ENCODE peak calls at places on chromosomes 5 and 9, in seven cellular contexts. One of them, this sample, is unnamed.

GRCh38 chr9:38038307-38039089 is 30.5 kb downstream of the SHB start:
- DNase-seq in ELR: no peak
- DNase-seq in nucleus accumbens: no peak
- DNase-seq in germinal center: no peak
- DNase-seq in activated CD4-positive, alpha-beta T cell treated with anti-CD3 and anti-CD28 coated beads, Interleukin-2, amount 50 U/mL, for 1 hour: no peak
- DNase-seq in Peyer's patch: no peak
- DNase-seq in tibial nerve: no peak
- DNase-seq in this sample: no peak

GRCh38 chr5:178298283-178298807 is 65.7 kb upstream of the PHYKPL start:
- DNase-seq in ELR: no peak
- DNase-seq in Peyer's patch: peak; percentile 12
- DNase-seq in germinal center: no peak
- DNase-seq in tibial nerve: no peak
- DNase-seq in nucleus accumbens: no peak
- DNase-seq in activated CD4-positive, alpha-beta T cell treated with anti-CD3 and anti-CD28 coated beads, Interleukin-2, amount 50 U/mL, for 1 hour: no peak
- DNase-seq in this sample: no peak

GRCh38 chr5:4553968-4554367 is 586.2 kb upstream of the ADAMTS16 start:
- DNase-seq in tibial nerve: no peak
- DNase-seq in nucleus accumbens: no peak
- DNase-seq in germinal center: no peak
- DNase-seq in ELR: no peak
- DNase-seq in activated CD4-positive, alpha-beta T cell treated with anti-CD3 and anti-CD28 coated beads, Interleukin-2, amount 50 U/mL, for 1 hour: no peak
- DNase-seq in Peyer's patch: no peak
- DNase-seq in this sample: no peak

GRCh38 chr5:1335540-1336095 is 9.3 kb downstream of the CLPTM1L start:
- DNase-seq in ELR: no peak
- DNase-seq in nucleus accumbens: no peak
- DNase-seq in Peyer's patch: peak; percentile 55
- DNase-seq in activated CD4-positive, alpha-beta T cell treated with anti-CD3 and anti-CD28 coated beads, Interleukin-2, amount 50 U/mL, for 1 hour: no peak
- DNase-seq in germinal center: no peak
- DNase-seq in tibial nerve: no peak
- DNase-seq in this sample: no peak

GRCh38 chr5:65027149-65027548 is 258.4 kb downstream of the CWC27 start:
- DNase-seq in germinal center: no peak
- DNase-seq in ELR: no peak
- DNase-seq in tibial nerve: no peak
- DNase-seq in activated CD4-positive, alpha-beta T cell treated with anti-CD3 and anti-CD28 coated beads, Interleukin-2, amount 50 U/mL, for 1 hour: no peak
- DNase-seq in nucleus accumbens: no peak
- DNase-seq in Peyer's patch: no peak
- DNase-seq in this sample: no peak

GRCh38 chr5:134594336-134594735 is 38.3 kb downstream of the SAR1B start:
- DNase-seq in nucleus accumbens: no peak
- DNase-seq in tibial nerve: no peak
- DNase-seq in Peyer's patch: no peak
- DNase-seq in ELR: no peak
- DNase-seq in germinal center: no peak
- DNase-seq in activated CD4-positive, alpha-beta T cell treated with anti-CD3 and anti-CD28 coated beads, Interleukin-2, amount 50 U/mL, for 1 hour: no peak
- DNase-seq in this sample: no peak

GRCh38 chr9:100485196-100485595 is 12.2 kb downstream of the TMEFF1 start:
- DNase-seq in ELR: no peak
- DNase-seq in Peyer's patch: no peak
- DNase-seq in tibial nerve: no peak
- DNase-seq in germinal center: no peak
- DNase-seq in activated CD4-positive, alpha-beta T cell treated with anti-CD3 and anti-CD28 coated beads, Interleukin-2, amount 50 U/mL, for 1 hour: no peak
- DNase-seq in nucleus accumbens: no peak
- DNase-seq in this sample: no peak

GRCh38 chr9:109012876-109013677 is at the start of gene CTNNAL1:
- DNase-seq in germinal center: peak; percentile 98
- DNase-seq in Peyer's patch: peak; percentile 97
- DNase-seq in tibial nerve: peak; percentile 93
- DNase-seq in ELR: peak; percentile 90
- DNase-seq in activated CD4-positive, alpha-beta T cell treated with anti-CD3 and anti-CD28 coated beads, Interleukin-2, amount 50 U/mL, for 1 hour: peak; percentile 87
- DNase-seq in nucleus accumbens: peak; percentile 83
- DNase-seq in this sample: peak; percentile 58

GRCh38 chr5:53406630-53407316 is 73.7 kb upstream of the FST start:
- DNase-seq in tibial nerve: no peak
- DNase-seq in ELR: peak; percentile 98
- DNase-seq in Peyer's patch: no peak
- DNase-seq in nucleus accumbens: no peak
- DNase-seq in germinal center: no peak
- DNase-seq in activated CD4-positive, alpha-beta T cell treated with anti-CD3 and anti-CD28 coated beads, Interleukin-2, amount 50 U/mL, for 1 hour: no peak
- DNase-seq in this sample: no peak

GRCh38 chr9:97525451-97525850 is 24.0 kb downstream of the TMOD1 start:
- DNase-seq in activated CD4-positive, alpha-beta T cell treated with anti-CD3 and anti-CD28 coated beads, Interleukin-2, amount 50 U/mL, for 1 hour: no peak
- DNase-seq in nucleus accumbens: no peak
- DNase-seq in ELR: peak; percentile 71
- DNase-seq in Peyer's patch: no peak
- DNase-seq in tibial nerve: no peak
- DNase-seq in germinal center: no peak
- DNase-seq in this sample: no peak

GRCh38 chr5:128036961-128037360 is 46.6 kb upstream of the SLC12A2 start:
- DNase-seq in activated CD4-positive, alpha-beta T cell treated with anti-CD3 and anti-CD28 coated beads, Interleukin-2, amount 50 U/mL, for 1 hour: no peak
- DNase-seq in germinal center: no peak
- DNase-seq in ELR: no peak
- DNase-seq in nucleus accumbens: no peak
- DNase-seq in Peyer's patch: no peak
- DNase-seq in tibial nerve: no peak
- DNase-seq in this sample: no peak

GRCh38 chr9:98075332-98075805 is 18.8 kb downstream of the NANS start:
- DNase-seq in germinal center: no peak
- DNase-seq in Peyer's patch: no peak
- DNase-seq in tibial nerve: peak; percentile 24
- DNase-seq in nucleus accumbens: no peak
- DNase-seq in ELR: peak; percentile 87
- DNase-seq in activated CD4-positive, alpha-beta T cell treated with anti-CD3 and anti-CD28 coated beads, Interleukin-2, amount 50 U/mL, for 1 hour: no peak
- DNase-seq in this sample: no peak

GRCh38 chr5:156475831-156476551 is 149.0 kb downstream of the SGCD start:
- DNase-seq in nucleus accumbens: peak; percentile 20
- DNase-seq in Peyer's patch: no peak
- DNase-seq in tibial nerve: peak; percentile 17
- DNase-seq in activated CD4-positive, alpha-beta T cell treated with anti-CD3 and anti-CD28 coated beads, Interleukin-2, amount 50 U/mL, for 1 hour: no peak
- DNase-seq in ELR: peak; percentile 1
- DNase-seq in germinal center: no peak
- DNase-seq in this sample: peak; percentile 12

GRCh38 chr5:138542956-138543729 is at the start of gene ETF1:
- DNase-seq in tibial nerve: peak; percentile 100
- DNase-seq in ELR: peak; percentile 100
- DNase-seq in activated CD4-positive, alpha-beta T cell treated with anti-CD3 and anti-CD28 coated beads, Interleukin-2, amount 50 U/mL, for 1 hour: peak; percentile 99
- DNase-seq in Peyer's patch: peak; percentile 100
- DNase-seq in germinal center: peak; percentile 99
- DNase-seq in nucleus accumbens: peak; percentile 100
- DNase-seq in this sample: peak; percentile 100

GRCh38 chr5:150622157-150622556 is 18.3 kb upstream of the SYNPO start:
- DNase-seq in ELR: no peak
- DNase-seq in activated CD4-positive, alpha-beta T cell treated with anti-CD3 and anti-CD28 coated beads, Interleukin-2, amount 50 U/mL, for 1 hour: no peak
- DNase-seq in Peyer's patch: no peak
- DNase-seq in germinal center: no peak
- DNase-seq in tibial nerve: no peak
- DNase-seq in nucleus accumbens: no peak
- DNase-seq in this sample: no peak

GRCh38 chr9:13948037-13948436 is 365.9 kb downstream of the NFIB start:
- DNase-seq in ELR: no peak
- DNase-seq in activated CD4-positive, alpha-beta T cell treated with anti-CD3 and anti-CD28 coated beads, Interleukin-2, amount 50 U/mL, for 1 hour: no peak
- DNase-seq in Peyer's patch: no peak
- DNase-seq in germinal center: no peak
- DNase-seq in tibial nerve: no peak
- DNase-seq in nucleus accumbens: no peak
- DNase-seq in this sample: no peak

GRCh38 chr5:153153086-153153485 is 337.4 kb upstream of the GRIA1 start:
- DNase-seq in tibial nerve: no peak
- DNase-seq in Peyer's patch: no peak
- DNase-seq in germinal center: no peak
- DNase-seq in nucleus accumbens: no peak
- DNase-seq in ELR: peak; percentile 55
- DNase-seq in activated CD4-positive, alpha-beta T cell treated with anti-CD3 and anti-CD28 coated beads, Interleukin-2, amount 50 U/mL, for 1 hour: no peak
- DNase-seq in this sample: no peak

GRCh38 chr5:53463909-53464621 is 16.4 kb upstream of the FST start:
- DNase-seq in germinal center: no peak
- DNase-seq in activated CD4-positive, alpha-beta T cell treated with anti-CD3 and anti-CD28 coated beads, Interleukin-2, amount 50 U/mL, for 1 hour: no peak
- DNase-seq in Peyer's patch: no peak
- DNase-seq in tibial nerve: no peak
- DNase-seq in nucleus accumbens: no peak
- DNase-seq in ELR: no peak
- DNase-seq in this sample: no peak

GRCh38 chr5:61479850-61480614 is 148.0 kb downstream of the ZSWIM6 start:
- DNase-seq in germinal center: no peak
- DNase-seq in activated CD4-positive, alpha-beta T cell treated with anti-CD3 and anti-CD28 coated beads, Interleukin-2, amount 50 U/mL, for 1 hour: no peak
- DNase-seq in nucleus accumbens: no peak
- DNase-seq in ELR: no peak
- DNase-seq in Peyer's patch: no peak
- DNase-seq in tibial nerve: no peak
- DNase-seq in this sample: no peak

GRCh38 chr9:30310711-30311110 is 2073.7 kb upstream of the ACO1 start:
- DNase-seq in germinal center: no peak
- DNase-seq in activated CD4-positive, alpha-beta T cell treated with anti-CD3 and anti-CD28 coated beads, Interleukin-2, amount 50 U/mL, for 1 hour: no peak
- DNase-seq in nucleus accumbens: no peak
- DNase-seq in ELR: no peak
- DNase-seq in Peyer's patch: no peak
- DNase-seq in tibial nerve: no peak
- DNase-seq in this sample: no peak

GRCh38 chr5:171648279-171648774 is 137.3 kb upstream of the SMIM23 start:
- DNase-seq in nucleus accumbens: no peak
- DNase-seq in germinal center: no peak
- DNase-seq in tibial nerve: no peak
- DNase-seq in Peyer's patch: no peak
- DNase-seq in ELR: no peak
- DNase-seq in activated CD4-positive, alpha-beta T cell treated with anti-CD3 and anti-CD28 coated beads, Interleukin-2, amount 50 U/mL, for 1 hour: no peak
- DNase-seq in this sample: no peak

GRCh38 chr5:51810592-51810991 is 427.3 kb downstream of the ISL1 start:
- DNase-seq in activated CD4-positive, alpha-beta T cell treated with anti-CD3 and anti-CD28 coated beads, Interleukin-2, amount 50 U/mL, for 1 hour: no peak
- DNase-seq in nucleus accumbens: no peak
- DNase-seq in ELR: peak; percentile 32
- DNase-seq in germinal center: no peak
- DNase-seq in Peyer's patch: no peak
- DNase-seq in tibial nerve: no peak
- DNase-seq in this sample: no peak

GRCh38 chr5:158485604-158486081 is 614.1 kb downstream of the EBF1 start:
- DNase-seq in Peyer's patch: no peak
- DNase-seq in nucleus accumbens: no peak
- DNase-seq in ELR: no peak
- DNase-seq in activated CD4-positive, alpha-beta T cell treated with anti-CD3 and anti-CD28 coated beads, Interleukin-2, amount 50 U/mL, for 1 hour: no peak
- DNase-seq in germinal center: no peak
- DNase-seq in tibial nerve: peak; percentile 55
- DNase-seq in this sample: no peak

GRCh38 chr9:136291306-136292025 is 12.4 kb downstream of the CCDC187 start:
- DNase-seq in germinal center: no peak
- DNase-seq in nucleus accumbens: no peak
- DNase-seq in Peyer's patch: no peak
- DNase-seq in activated CD4-positive, alpha-beta T cell treated with anti-CD3 and anti-CD28 coated beads, Interleukin-2, amount 50 U/mL, for 1 hour: no peak
- DNase-seq in ELR: no peak
- DNase-seq in tibial nerve: no peak
- DNase-seq in this sample: no peak

GRCh38 chr9:115033800-115034199 is 84.2 kb downstream of the TNC start:
- DNase-seq in nucleus accumbens: no peak
- DNase-seq in ELR: no peak
- DNase-seq in Peyer's patch: no peak
- DNase-seq in tibial nerve: no peak
- DNase-seq in germinal center: no peak
- DNase-seq in activated CD4-positive, alpha-beta T cell treated with anti-CD3 and anti-CD28 coated beads, Interleukin-2, amount 50 U/mL, for 1 hour: no peak
- DNase-seq in this sample: no peak

GRCh38 chr9:90803860-90804593 is 2.4 kb downstream of the SYK start:
- DNase-seq in activated CD4-positive, alpha-beta T cell treated with anti-CD3 and anti-CD28 coated beads, Interleukin-2, amount 50 U/mL, for 1 hour: no peak
- DNase-seq in tibial nerve: no peak
- DNase-seq in nucleus accumbens: no peak
- DNase-seq in ELR: no peak
- DNase-seq in Peyer's patch: no peak
- DNase-seq in germinal center: no peak
- DNase-seq in this sample: no peak

GRCh38 chr9:116904165-116904564 is 217.1 kb downstream of the TRIM32 start:
- DNase-seq in ELR: no peak
- DNase-seq in Peyer's patch: no peak
- DNase-seq in germinal center: no peak
- DNase-seq in activated CD4-positive, alpha-beta T cell treated with anti-CD3 and anti-CD28 coated beads, Interleukin-2, amount 50 U/mL, for 1 hour: no peak
- DNase-seq in tibial nerve: no peak
- DNase-seq in nucleus accumbens: no peak
- DNase-seq in this sample: no peak